ENCODE peak calls at places on chromosomes 4 and X, in four cellular contexts. M is upper lobe of left lung, J is adrenal gland, Y is Peyer's patch. T is an unnamed sample.
A peak's percentile ranks its signal among the peaks of the same experiment; 100 is the strongest.

GRCh38 chrX:76253432-76253831 is 80.6 kb downstream of the PBDC1 start:
- DNase-seq in M (no peak), J (peak; percentile 40), Y (no peak), T (no peak)

GRCh38 chr4:47704693-47705325 is 133.1 kb downstream of the CORIN start:
- DNase-seq in M (no peak), J (peak; percentile 4), Y (no peak), T (no peak)

GRCh38 chr4:65007841-65008439 is 598.7 kb upstream of the TECRL start:
- DNase-seq in M (no peak), J (peak; percentile 2), Y (no peak), T (no peak)

GRCh38 chr4:84887824-84888223 is 78.7 kb downstream of the WDFY3 start:
- DNase-seq in M (no peak), J (no peak), Y (no peak), T (no peak)

GRCh38 chr4:147674073-147674472 is 9.9 kb downstream of the PRMT9 start:
- DNase-seq in M (no peak), J (no peak), Y (no peak), T (no peak)

GRCh38 chr4:55038176-55038890 is 87.1 kb downstream of the KDR start:
- DNase-seq in M (no peak), J (peak; percentile 31), Y (no peak), T (no peak)

GRCh38 chrX:13046035-13046851 is 1.8 kb upstream of the FAM9C start:
- DNase-seq in M (no peak), J (no peak), Y (no peak), T (no peak)

GRCh38 chrX:47579537-47579936 is 2.7 kb upstream of the TIMP1 start:
- DNase-seq in M (no peak), J (peak; percentile 42), Y (no peak), T (no peak)

GRCh38 chrX:53320543-53321215 is 39.3 kb upstream of the IQSEC2 start:
- DNase-seq in M (peak; percentile 86), J (peak; percentile 23), Y (no peak), T (no peak)

GRCh38 chrX:129646721-129647587 is 7.8 kb downstream of the APLN start:
- DNase-seq in M (no peak), J (no peak), Y (no peak), T (no peak)

GRCh38 chr4:67928547-67928946 is 34.7 kb downstream of the TMPRSS11A start:
- DNase-seq in M (no peak), J (no peak), Y (no peak), T (no peak)

GRCh38 chrX:110691446-110691845 is 104.2 kb downstream of the CHRDL1 start:
- DNase-seq in M (no peak), J (no peak), Y (no peak), T (no peak)

GRCh38 chr4:96260071-96260682 is 420.3 kb downstream of the PDHA2 start:
- DNase-seq in M (no peak), J (no peak), Y (no peak), T (no peak)

GRCh38 chr4:75995727-75996126 is 5.0 kb upstream of the SDAD1 start:
- DNase-seq in M (no peak), J (no peak), Y (no peak), T (no peak)

GRCh38 chr4:825063-825968 is 613 bp downstream of the CPLX1 start:
- DNase-seq in M (peak; percentile 87), J (peak; percentile 53), Y (no peak), T (no peak)

GRCh38 chr4:68372588-68372987 is 22.7 kb upstream of the YTHDC1 start:
- DNase-seq in M (no peak), J (no peak), Y (no peak), T (no peak)

GRCh38 chr4:175560628-175561027 is 251.4 kb downstream of the GPM6A start:
- DNase-seq in M (no peak), J (no peak), Y (no peak), T (no peak)

GRCh38 chr4:5785806-5786680 is 75.0 kb downstream of the EVC start:
- DNase-seq in M (no peak), J (no peak), Y (no peak), T (no peak)

GRCh38 chr4:145812902-145813301 is 125.7 kb downstream of the ZNF827 start:
- DNase-seq in M (no peak), J (no peak), Y (no peak), T (no peak)

GRCh38 chr4:19309365-19309764 is 942.3 kb upstream of the SLIT2 start:
- DNase-seq in M (no peak), J (no peak), Y (no peak), T (no peak)

GRCh38 chr4:14269824-14270223 is 642.3 kb upstream of the BOD1L1 start:
- DNase-seq in M (no peak), J (peak; percentile 32), Y (no peak), T (no peak)

GRCh38 chr4:6658635-6659075 is 18.2 kb downstream of the MRFAP1 start:
- DNase-seq in M (peak; percentile 92), J (peak; percentile 47), Y (no peak), T (peak; percentile 56)

GRCh38 chr4:6464842-6465588 is 7.4 kb downstream of the PPP2R2C start:
- DNase-seq in M (no peak), J (no peak), Y (no peak), T (peak; percentile 41)

GRCh38 chrX:41334866-41335589 is 1.1 kb downstream of the DDX3X start:
- DNase-seq in M (no peak), J (peak; percentile 67), Y (peak; percentile 64), T (peak; percentile 67)

GRCh38 chr4:10089346-10089745 is 27.3 kb downstream of the WDR1 start:
- DNase-seq in M (no peak), J (no peak), Y (peak; percentile 89), T (no peak)

GRCh38 chrX:29397506-29397905 is 810.3 kb downstream of the IL1RAPL1 start:
- DNase-seq in M (no peak), J (no peak), Y (no peak), T (no peak)

GRCh38 chrX:155086961-155087735 is 15.8 kb downstream of the BRCC3 start:
- DNase-seq in M (peak; percentile 25), J (no peak), Y (no peak), T (no peak)

DNA sequence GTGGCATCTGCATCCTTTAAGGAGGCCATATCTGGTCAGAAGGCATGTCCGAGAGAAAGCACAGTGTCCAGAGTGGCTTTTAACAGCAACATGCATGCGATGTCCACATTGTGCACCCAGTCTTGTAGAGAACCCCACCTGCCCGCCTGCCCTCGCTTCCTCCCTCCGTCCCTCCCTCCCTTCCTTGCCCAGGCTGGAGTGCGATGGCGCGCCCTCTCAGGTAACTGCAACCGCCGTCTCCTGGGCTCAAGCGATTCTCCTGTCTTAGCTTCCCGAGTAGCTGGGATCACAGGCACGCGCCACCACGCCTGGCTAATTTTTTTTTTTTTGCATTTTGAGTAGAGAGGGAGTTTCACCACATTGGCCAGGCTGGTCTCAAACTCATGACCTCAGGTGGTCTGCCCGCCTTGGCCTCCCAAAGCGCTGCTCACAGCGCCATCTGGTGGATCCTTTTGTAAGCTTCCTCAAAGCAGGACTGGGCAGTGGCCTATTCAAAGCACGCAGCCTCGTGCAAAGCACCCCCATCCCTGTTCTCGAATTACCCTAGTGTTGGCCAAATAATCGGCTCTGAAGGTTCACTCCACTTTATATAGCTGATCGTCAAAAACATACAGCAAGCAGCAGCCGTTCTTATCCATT is 15.0 kb downstream of the BRCC3 start:
- DNase-seq in M (no peak), J (peak; percentile 32), Y (no peak), T (no peak)
- TF ChIP-seq CTCF in M (peak; percentile 42), J (peak; percentile 47), Y (peak; percentile 31), T (no peak)

GRCh38 chrX:71106427-71106826 is at the start of gene CXorf65:
- DNase-seq in M (no peak), J (no peak), Y (no peak), T (no peak)

GRCh38 chrX:71107245-71107644 is 705 bp upstream of the CXorf65 start:
- DNase-seq in M (no peak), J (no peak), Y (no peak), T (no peak)

GRCh38 chrX:71111851-71112468 is 583 bp upstream of the IL2RG start:
- DNase-seq in M (no peak), J (no peak), Y (no peak), T (no peak)

GRCh38 chrX:71107762-71108360 is 1.3 kb upstream of the CXorf65 start:
- DNase-seq in M (no peak), J (no peak), Y (no peak), T (no peak)

GRCh38 chrX:71111141-71111843 is at the start of gene IL2RG:
- DNase-seq in M (no peak), J (no peak), Y (peak; percentile 66), T (no peak)
- TF ChIP-seq POLR2A in M (peak; percentile 72), J (no peak), Y (peak; percentile 70), T (no peak)

GRCh38 chr4:82905205-82905604 is 4.7 kb downstream of the THAP9 start:
- DNase-seq in M (no peak), J (no peak), Y (no peak), T (no peak)
- TF ChIP-seq CTCF in M (no peak), J (no peak), Y (no peak), T (no peak)

GRCh38 chrX:44872817-44873414 is at the start of gene KDM6A:
- DNase-seq in M (peak; percentile 99), J (peak; percentile 97), Y (peak; percentile 97), T (peak; percentile 99)
- TF ChIP-seq POLR2A in M (peak; percentile 79), J (peak; percentile 90), Y (peak; percentile 55), T (peak; percentile 44)

GRCh38 chr4:129327637-129328036 is 231.7 kb downstream of the C4orf33 start:
- DNase-seq in M (no peak), J (no peak), Y (no peak), T (no peak)

GRCh38 chr4:129326810-129327209 is 230.9 kb downstream of the C4orf33 start:
- DNase-seq in M (no peak), J (no peak), Y (no peak), T (no peak)

GRCh38 chr4:129322947-129323346 is 227.0 kb downstream of the C4orf33 start:
- DNase-seq in M (no peak), J (no peak), Y (no peak), T (no peak)

GRCh38 chr4:129323630-129324029 is 227.7 kb downstream of the C4orf33 start:
- DNase-seq in M (no peak), J (no peak), Y (no peak), T (no peak)

GRCh38 chr4:129328176-129328575 is 232.2 kb downstream of the C4orf33 start:
- DNase-seq in M (no peak), J (no peak), Y (no peak), T (no peak)
- TF ChIP-seq CTCF in M (no peak), J (no peak), Y (no peak), T (no peak)

T was measured in breast epithelium.